ENCODE peak calls at places on chromosomes 12 and 14, in five cellular contexts. M is psoas muscle, H is right cardiac atrium, V is ovary, P is cardiac muscle cell. X is an unnamed sample. For H3K4me1, the result is how much of the 10 kb centered on the place peaks cover.

GRCh38 chr14:53032161-53032803 is 81.4 kb upstream of the FERMT2 start:
- DNase-seq in M (no peak), H (peak), V (no peak), P (peak), X (no peak)

GRCh38 chr12:88868062-88868461 is 287.8 kb upstream of the KITLG start:
- DNase-seq in M (no peak), H (no peak), V (no peak), P (no peak), X (no peak)

GRCh38 chr14:54713364-54713763 is 146.4 kb downstream of the SAMD4A start:
- DNase-seq in M (no peak), H (no peak), V (no peak), P (no peak), X (no peak)

GRCh38 chr12:117967043-117967442 is 1.7 kb downstream of the KSR2 start:
- DNase-seq in M (no peak), H (no peak), V (no peak), P (no peak), X (no peak)

GRCh38 chr12:5562581-5562980 is 130.7 kb downstream of the NTF3 start:
- DNase-seq in M (no peak), H (no peak), V (no peak), P (no peak), X (no peak)

GRCh38 chr14:20455355-20456300 is 602 bp downstream of the APEX1 start:
- DNase-seq in M (peak), H (no peak), V (no peak), P (peak), X (no peak)

GRCh38 chr12:68766646-68767045 is 20.7 kb downstream of the SLC35E3 start:
- DNase-seq in M (no peak), H (no peak), V (no peak), P (no peak), X (no peak)

GRCh38 chr12:112107728-112108447 is 695 bp downstream of the NAA25 start:
- DNase-seq in M (peak), H (peak), V (no peak), P (peak), X (peak)

GRCh38 chr12:31687101-31687527 is 27.6 kb downstream of the ETFBKMT start:
- DNase-seq in M (no peak), H (no peak), V (no peak), P (no peak), X (no peak)

GRCh38 chr14:50366589-50366988 is 30.1 kb downstream of the CDKL1 start:
- DNase-seq in M (no peak), H (no peak), V (no peak), P (no peak), X (no peak)

GRCh38 chr14:50366115-50366514 is 30.6 kb downstream of the CDKL1 start:
- DNase-seq in M (no peak), H (no peak), V (no peak), P (no peak), X (no peak)

GRCh38 chr14:50364792-50365191 is 31.9 kb downstream of the CDKL1 start:
- DNase-seq in M (no peak), H (no peak), V (no peak), P (no peak), X (no peak)

GRCh38 chr14:50362791-50363733 is 33.6 kb downstream of the CDKL1 start:
- DNase-seq in M (no peak), H (no peak), V (no peak), P (no peak), X (no peak)

GRCh38 chr14:50363734-50364113 is 33.0 kb downstream of the CDKL1 start:
- DNase-seq in M (no peak), H (no peak), V (no peak), P (no peak), X (no peak)
- H3K27ac ChIP-seq in M (peak), H (peak), V (peak), P (no peak), X (peak)

GRCh38 chr14:24316597-24316950 is 5.3 kb downstream of the LTB4R start:
- DNase-seq in M (no peak), H (no peak), V (no peak), P (no peak), X (no peak)
- H3K4me1 ChIP-seq in M (under half), H (under half), V (under half), P (under half), X (under half)

GRCh38 chr14:68295316-68295816 is 475.8 kb downstream of the RAD51B start:
- DNase-seq in M (no peak), H (peak), V (peak), P (peak), X (no peak)
- H3K4me3 ChIP-seq in M (peak), H (no peak), V (no peak), P (no peak), X (no peak)

GRCh38 chr14:61516957-61517356 is 178.4 kb upstream of the HIF1A start:
- DNase-seq in M (no peak), H (peak), V (no peak), P (no peak), X (no peak)

GRCh38 chr14:61515436-61516124 is 179.7 kb upstream of the HIF1A start:
- DNase-seq in M (no peak), H (no peak), V (no peak), P (no peak), X (no peak)

GRCh38 chr14:61514927-61515326 is 180.4 kb upstream of the HIF1A start:
- DNase-seq in M (no peak), H (no peak), V (no peak), P (no peak), X (no peak)

GRCh38 chr14:61517861-61518802 is 177.2 kb upstream of the HIF1A start:
- DNase-seq in M (no peak), H (peak), V (no peak), P (no peak), X (no peak)

GRCh38 chr14:61516125-61516740 is 179.1 kb upstream of the HIF1A start:
- DNase-seq in M (peak), H (no peak), V (no peak), P (no peak), X (no peak)
- H3K27ac ChIP-seq in M (peak), H (no peak), V (no peak), P (no peak), X (peak)

GRCh38 chr12:130765186-130765659 is 49.1 kb upstream of the RIMBP2 start:
- DNase-seq in M (no peak), H (no peak), V (no peak), P (peak), X (no peak)
- H3K4me1 ChIP-seq in M (under half), H (under half), V (under half), P (under half), X (under half)

GRCh38 chr14:105058521-105059034 is 6.7 kb downstream of the GPR132 start:
- DNase-seq in M (no peak), H (no peak), V (no peak), P (no peak), X (no peak)

GRCh38 chr14:105055736-105056302 is 9.4 kb downstream of the GPR132 start:
- DNase-seq in M (no peak), H (no peak), V (no peak), P (no peak), X (no peak)

GRCh38 chr14:105055334-105055733 is 9.9 kb downstream of the GPR132 start:
- DNase-seq in M (no peak), H (no peak), V (no peak), P (no peak), X (no peak)

GRCh38 chr14:105053996-105054395 is 11.2 kb downstream of the GPR132 start:
- DNase-seq in M (no peak), H (no peak), V (no peak), P (no peak), X (no peak)

DNA sequence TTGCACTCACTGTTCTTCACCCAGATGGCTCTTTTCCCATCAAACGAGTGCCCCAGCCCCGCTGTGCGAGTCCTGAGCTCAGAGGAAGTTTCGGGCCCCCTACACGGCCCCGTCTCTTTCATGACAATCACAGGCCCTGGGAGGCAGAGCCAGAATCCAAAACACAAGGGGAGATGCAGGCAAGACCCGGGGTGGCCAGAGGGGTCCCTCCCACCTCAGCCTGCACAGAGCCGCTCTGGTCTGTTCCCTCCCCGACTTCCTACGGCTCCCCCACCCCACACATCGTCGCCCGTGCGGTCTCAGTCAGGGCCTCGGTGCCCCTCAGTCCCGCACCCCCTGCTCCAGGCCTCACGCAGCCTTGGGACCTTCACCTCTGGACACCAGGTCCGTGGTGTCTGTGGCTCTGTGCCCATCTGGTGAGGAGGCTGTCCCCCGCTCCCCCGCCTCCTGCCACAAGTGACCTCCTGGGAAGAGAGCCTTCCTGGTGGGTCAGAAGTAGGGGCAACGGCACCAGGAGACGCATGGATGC is 8.9 kb downstream of the GPR132 start:
- DNase-seq in M (no peak), H (no peak), V (no peak), P (no peak), X (no peak)
- H3K4me3 ChIP-seq in M (no peak), H (no peak), V (no peak), P (no peak), X (no peak)

DNA sequence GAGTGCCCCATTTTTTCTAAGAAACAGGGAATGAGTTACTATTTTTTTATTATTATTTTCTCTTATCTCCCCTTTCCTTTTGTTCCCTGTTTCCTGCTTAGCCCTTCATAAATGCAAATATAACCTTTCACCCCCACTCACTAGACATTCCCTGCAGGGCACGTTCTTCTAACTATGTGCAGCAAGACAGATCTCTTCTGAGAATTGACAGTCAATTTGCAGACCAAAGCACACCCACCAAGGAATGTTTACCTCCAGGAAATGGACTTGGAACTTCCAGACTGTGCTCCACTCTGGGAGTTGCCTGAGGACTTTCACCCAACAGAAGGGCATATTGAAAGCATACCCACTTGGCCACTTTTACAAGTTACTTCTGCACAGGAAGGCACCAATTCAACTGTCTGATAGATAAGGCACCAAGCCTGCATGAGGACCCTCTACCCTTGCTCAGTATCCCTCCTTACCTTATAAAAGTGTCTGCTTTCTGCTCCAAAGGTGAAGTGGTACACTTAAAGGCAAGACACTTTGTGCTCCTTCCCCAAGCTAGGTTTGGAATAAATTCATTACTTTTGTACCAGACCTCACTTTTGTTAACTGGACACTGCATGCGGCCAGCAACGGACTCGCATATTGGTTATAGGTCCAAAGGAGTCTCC is 6.5 kb downstream of the TAS2R19 start:
- DNase-seq in M (no peak), H (no peak), V (no peak), P (no peak), X (no peak)
- H3K27ac ChIP-seq in M (no peak), H (no peak), V (no peak), P (no peak), X (no peak)

X was measured in tibial artery.